ENCODE peak calls at places on chromosomes 11 and 22, in eight cellular contexts. S, E, J, I, U, V, B and H are unnamed samples.

GRCh38 chr11:90744169-90744568 is 521.3 kb upstream of the CHORDC1 start:
- DNase-seq in E (no peak), S (no peak), B (no peak), V (no peak), U (no peak), I (no peak), J (no peak), H (no peak)

GRCh38 chr22:43155789-43156188 is 4.4 kb downstream of the TSPO start:
- DNase-seq in J (no peak), S (no peak), U (no peak), B (no peak), E (no peak), I (no peak), V (no peak), H (no peak)

GRCh38 chr11:77107950-77108349 is 5.3 kb downstream of the OMP start:
- DNase-seq in B (no peak), U (no peak), E (no peak), S (no peak), V (peak; percentile 81), I (peak; percentile 89), J (no peak), H (peak; percentile 64)

GRCh38 chr11:111454561-111455192 is 57.5 kb downstream of the BTG4 start:
- DNase-seq in U (peak; percentile 81), S (peak; percentile 77), B (peak; percentile 79), V (no peak), E (no peak), J (no peak), I (no peak), H (peak; percentile 22)

GRCh38 chr11:134228625-134229024 is 4.2 kb downstream of the VPS26B start:
- DNase-seq in B (no peak), E (no peak), I (no peak), U (no peak), J (peak; percentile 41), S (peak; percentile 72), V (no peak), H (no peak)

GRCh38 chr11:116357769-116358544 is 414.8 kb downstream of the BUD13 start:
- DNase-seq in B (peak; percentile 67), J (peak; percentile 13), S (peak; percentile 55), I (no peak), V (no peak), U (peak; percentile 93), E (no peak), H (no peak)

GRCh38 chr11:130999086-130999485 is 82.8 kb upstream of the SNX19 start:
- DNase-seq in V (no peak), J (no peak), I (no peak), S (no peak), U (no peak), B (no peak), E (no peak), H (no peak)

GRCh38 chr11:96393753-96394348 is 4.0 kb downstream of the JRKL start:
- DNase-seq in I (no peak), S (peak; percentile 35), J (peak; percentile 21), B (no peak), V (no peak), U (peak; percentile 25), E (no peak), H (no peak)

GRCh38 chr11:13104619-13105236 is 95.6 kb downstream of the RASSF10 start:
- DNase-seq in V (no peak), I (no peak), B (no peak), U (no peak), J (no peak), S (no peak), E (no peak), H (no peak)

GRCh38 chr22:24106385-24107381 is 74.6 kb upstream of the SUSD2 start:
- DNase-seq in S (peak; percentile 45), I (no peak), J (peak; percentile 32), B (no peak), E (no peak), V (no peak), U (peak; percentile 20), H (peak; percentile 1)

GRCh38 chr11:70913715-70914231 is 338.6 kb downstream of the SHANK2 start:
- DNase-seq in I (no peak), V (peak; percentile 40), E (no peak), B (peak; percentile 11), U (peak; percentile 78), J (no peak), S (no peak), H (no peak)

GRCh38 chr11:104926771-104927470 is 28.7 kb upstream of the CASP12 start:
- DNase-seq in V (no peak), B (peak; percentile 1), E (no peak), J (no peak), U (peak; percentile 43), S (no peak), I (no peak), H (no peak)

GRCh38 chr11:82936261-82936660 is 34.7 kb downstream of the DDIAS start:
- DNase-seq in I (no peak), S (no peak), J (no peak), E (no peak), B (no peak), V (no peak), U (no peak), H (no peak)

GRCh38 chr11:14454861-14455632 is 44.6 kb downstream of the COPB1 start:
- DNase-seq in U (peak; percentile 16), J (no peak), E (no peak), B (no peak), I (no peak), S (peak; percentile 42), V (no peak), H (no peak)

GRCh38 chr11:61866231-61866957 is 25.0 kb downstream of the FADS3 start:
- DNase-seq in B (no peak), S (no peak), J (no peak), E (no peak), U (no peak), V (no peak), I (no peak), H (no peak)

GRCh38 chr11:2551131-2551530 is 106.3 kb downstream of the KCNQ1 start:
- DNase-seq in J (no peak), S (no peak), U (no peak), V (no peak), B (no peak), I (peak; percentile 8), E (no peak), H (no peak)

DNA sequence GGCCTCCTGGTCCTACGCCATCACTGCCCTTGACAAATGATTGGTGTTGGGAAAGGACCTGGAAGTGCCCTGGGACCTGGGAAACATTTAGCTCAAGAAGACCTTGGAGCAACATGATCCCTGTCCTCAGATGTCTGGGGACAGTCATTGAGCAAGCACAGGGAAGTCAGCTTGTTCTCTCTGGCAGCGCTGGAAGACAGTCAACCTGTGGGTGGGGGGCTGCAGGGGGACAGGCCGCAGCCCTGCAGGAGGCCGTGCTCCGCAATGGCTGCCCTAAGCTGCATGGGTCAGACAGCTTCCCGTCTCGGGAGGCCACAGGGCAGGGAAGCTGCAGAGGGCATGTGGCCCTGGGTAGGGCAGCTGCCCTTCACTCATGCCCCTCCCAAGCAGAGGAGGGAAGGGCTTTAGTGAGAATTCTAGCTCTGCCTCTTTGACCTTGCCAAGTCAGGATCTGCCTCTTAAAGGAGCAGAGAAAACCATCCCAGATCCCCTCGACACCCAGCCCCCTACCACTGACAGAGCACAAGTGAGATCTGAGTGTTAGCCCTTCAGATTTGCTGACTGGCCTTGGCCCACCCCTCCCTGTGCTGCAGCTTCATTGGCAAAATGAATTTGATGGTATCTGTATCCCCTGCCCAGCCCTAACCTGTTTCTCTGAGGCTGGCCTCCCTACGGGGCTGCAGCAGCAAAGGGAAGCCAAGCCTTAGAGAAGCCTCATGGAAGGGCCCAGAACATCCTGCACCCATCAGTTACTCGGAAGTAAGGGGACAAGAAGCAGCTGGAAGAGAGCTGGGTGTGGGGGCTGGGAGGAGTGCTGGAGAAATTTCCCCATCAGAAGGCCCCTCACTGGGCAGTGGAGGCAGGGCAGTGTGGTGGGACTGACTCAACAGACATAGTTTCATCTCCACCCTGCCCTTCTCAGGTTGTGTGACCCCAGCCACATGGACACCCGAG is 6.2 kb upstream of the SREBF2 start:
- DNase-seq in U (no peak), V (no peak), I (peak; percentile 53), J (no peak), S (no peak), E (no peak), B (peak; percentile 26), H (no peak)
- TF ChIP-seq CTCF in U (no peak), V (no peak), I (no peak), J (no peak), S (no peak), E (no peak), B (no peak), H (no peak)

GRCh38 chr11:81496566-81496965 is 1237.1 kb downstream of the FAM181B start:
- DNase-seq in I (no peak), E (no peak), U (peak; percentile 4), B (no peak), S (no peak), V (no peak), J (no peak), H (no peak)

GRCh38 chr11:81495699-81496292 is 1237.9 kb downstream of the FAM181B start:
- DNase-seq in B (no peak), V (no peak), J (no peak), E (no peak), I (no peak), U (no peak), S (no peak), H (no peak)

GRCh38 chr11:81494431-81494830 is 1239.2 kb downstream of the FAM181B start:
- DNase-seq in J (no peak), V (no peak), I (no peak), E (no peak), B (no peak), S (no peak), U (no peak), H (no peak)

GRCh38 chr11:81492923-81493445 is 1240.7 kb downstream of the FAM181B start:
- DNase-seq in J (no peak), E (no peak), V (no peak), U (no peak), I (no peak), S (no peak), B (no peak), H (no peak)

GRCh38 chr11:81497202-81497804 is 1236.4 kb downstream of the FAM181B start:
- DNase-seq in E (no peak), V (no peak), J (peak; percentile 3), B (peak; percentile 14), S (peak; percentile 11), U (peak; percentile 65), I (peak; percentile 16), H (no peak)
- TF ChIP-seq CTCF in E (peak; percentile 44), V (no peak), J (peak; percentile 63), B (peak; percentile 67), S (peak; percentile 54), U (peak; percentile 80), I (peak; percentile 44), H (peak; percentile 31)

GRCh38 chr11:64163951-64164350 is 2.0 kb downstream of the MACROD1 start:
- DNase-seq in B (no peak), S (no peak), U (no peak), I (no peak), V (no peak), J (no peak), E (no peak), H (no peak)
- TF ChIP-seq CTCF in B (no peak), S (no peak), U (no peak), I (no peak), V (no peak), J (no peak), E (no peak), H (no peak)

GRCh38 chr11:60130496-60130895 is 42.0 kb downstream of the MS4A2 start:
- DNase-seq in S (peak; percentile 30), I (peak; percentile 22), V (no peak), U (peak; percentile 69), J (no peak), E (no peak), B (peak; percentile 18), H (no peak)
- TF ChIP-seq CTCF in S (no peak), I (peak; percentile 60), V (no peak), U (peak; percentile 57), J (peak; percentile 50), E (no peak), B (peak; percentile 46), H (no peak)